ENCODE peak calls at places on chromosome 16, in seven cellular contexts. One of them, this sample, is unnamed.
A peak's percentile ranks its signal among the peaks of the same experiment; 100 is the strongest.

GRCh38 chr16:79867425-79867997 is 267.0 kb upstream of the MAF start:
- DNase-seq in ovary: no peak
- DNase-seq in IMR-90: no peak
- DNase-seq in fibroblast of lung: no peak
- DNase-seq in left colon: no peak
- DNase-seq in HAP-1: no peak
- DNase-seq in heart left ventricle: no peak
- DNase-seq in this sample: no peak

GRCh38 chr16:85185281-85185680 is 73.0 kb upstream of the CIBAR2 start:
- DNase-seq in HAP-1: no peak
- DNase-seq in ovary: no peak
- DNase-seq in IMR-90: no peak
- DNase-seq in left colon: no peak
- DNase-seq in fibroblast of lung: no peak
- DNase-seq in heart left ventricle: peak; percentile 81
- DNase-seq in this sample: no peak

GRCh38 chr16:68636818-68637217 is 8.3 kb upstream of the CDH3 start:
- DNase-seq in heart left ventricle: no peak
- DNase-seq in left colon: no peak
- DNase-seq in HAP-1: no peak
- DNase-seq in IMR-90: no peak
- DNase-seq in fibroblast of lung: peak; percentile 67
- DNase-seq in ovary: no peak
- DNase-seq in this sample: no peak

GRCh38 chr16:68237243-68238028 is 1.5 kb upstream of the ESRP2 start:
- DNase-seq in left colon: peak; percentile 99
- DNase-seq in HAP-1: peak; percentile 98
- DNase-seq in IMR-90: peak; percentile 96
- DNase-seq in fibroblast of lung: peak; percentile 96
- DNase-seq in heart left ventricle: peak; percentile 99
- DNase-seq in ovary: peak; percentile 99
- DNase-seq in this sample: peak; percentile 99

GRCh38 chr16:86882586-86883280 is 304.4 kb downstream of the FOXL1 start:
- DNase-seq in ovary: no peak
- DNase-seq in IMR-90: peak; percentile 88
- DNase-seq in heart left ventricle: peak; percentile 82
- DNase-seq in fibroblast of lung: peak; percentile 86
- DNase-seq in left colon: peak; percentile 8
- DNase-seq in HAP-1: no peak
- DNase-seq in this sample: peak; percentile 77

GRCh38 chr16:70437017-70437581 is 1.8 kb downstream of the ST3GAL2 start:
- DNase-seq in HAP-1: peak; percentile 90
- DNase-seq in ovary: peak; percentile 49
- DNase-seq in left colon: no peak
- DNase-seq in heart left ventricle: no peak
- DNase-seq in fibroblast of lung: peak; percentile 93
- DNase-seq in IMR-90: peak; percentile 94
- DNase-seq in this sample: peak; percentile 55

GRCh38 chr16:154223-155030 is 2.0 kb downstream of the HBZ start:
- DNase-seq in ovary: no peak
- DNase-seq in heart left ventricle: no peak
- DNase-seq in fibroblast of lung: peak; percentile 52
- DNase-seq in IMR-90: peak; percentile 25
- DNase-seq in left colon: peak; percentile 11
- DNase-seq in HAP-1: peak; percentile 38
- DNase-seq in this sample: no peak

GRCh38 chr16:71432906-71433305 is 8.9 kb downstream of the TLE7 start:
- DNase-seq in left colon: no peak
- DNase-seq in ovary: no peak
- DNase-seq in fibroblast of lung: no peak
- DNase-seq in HAP-1: no peak
- DNase-seq in IMR-90: no peak
- DNase-seq in heart left ventricle: no peak
- DNase-seq in this sample: no peak

GRCh38 chr16:20359997-20360396 is 7.5 kb upstream of the UMOD start:
- DNase-seq in HAP-1: no peak
- DNase-seq in left colon: no peak
- DNase-seq in IMR-90: no peak
- DNase-seq in heart left ventricle: no peak
- DNase-seq in ovary: no peak
- DNase-seq in fibroblast of lung: no peak
- DNase-seq in this sample: no peak

GRCh38 chr16:47046726-47047602 is 73.5 kb upstream of the DNAJA2 start:
- DNase-seq in left colon: no peak
- DNase-seq in fibroblast of lung: no peak
- DNase-seq in ovary: no peak
- DNase-seq in IMR-90: no peak
- DNase-seq in heart left ventricle: no peak
- DNase-seq in HAP-1: no peak
- DNase-seq in this sample: no peak

This sample was measured in AG20443.